ENCODE peak calls at places on chromosomes 13 and 19, in ten cellular contexts. G is tibial artery; S is neural progenitor cell; Z is ovary; V is A673; A is transverse colon; T is CD8-positive, alpha-beta T cell; U is left lung; N is brain microvascular endothelial cell; L is cardiac muscle cell. K is an unnamed sample. For H3K27me3, the result is how much of the 10 kb centered on the place peaks cover.

GRCh38 chr13:94546071-94546839 is 49.7 kb downstream of the TGDS start:
- DNase-seq in G (no peak), S (peak), Z (no peak), V (no peak), A (no peak), T (no peak), U (no peak), N (no peak), L (no peak), K (no peak)

GRCh38 chr13:49560270-49561063 is 24.9 kb downstream of the RCBTB1 start:
- DNase-seq in G (no peak), S (peak), Z (peak), V (peak), A (peak), T (no peak), U (no peak), N (peak), L (peak), K (no peak)

GRCh38 chr19:49205114-49205513 is 47.5 kb downstream of the TRPM4 start:
- DNase-seq in G (no peak), S (no peak), Z (no peak), V (no peak), A (no peak), T (no peak), U (no peak), N (no peak), L (no peak), K (no peak)

GRCh38 chr13:99816321-99816720 is 155.2 kb downstream of the ZIC5 start:
- DNase-seq in G (no peak), S (no peak), Z (no peak), V (no peak), A (no peak), T (no peak), U (no peak), N (no peak), L (no peak), K (no peak)

GRCh38 chr19:51803965-51804364 is 9.0 kb downstream of the FPR3 start:
- DNase-seq in G (no peak), S (no peak), Z (no peak), V (no peak), A (no peak), T (no peak), U (no peak), N (no peak), L (no peak), K (no peak)

GRCh38 chr13:29456419-29456818 is 139.1 kb downstream of the SLC7A1 start:
- DNase-seq in G (no peak), S (no peak), Z (no peak), V (no peak), A (no peak), T (no peak), U (no peak), N (no peak), L (no peak), K (no peak)

GRCh38 chr19:34323433-34324204 is 41.4 kb upstream of the GPI start:
- DNase-seq in G (no peak), S (peak), Z (no peak), V (no peak), A (no peak), T (no peak), U (no peak), N (no peak), L (no peak), K (no peak)

GRCh38 chr13:48858523-48858922 is 117.2 kb upstream of the FNDC3A start:
- DNase-seq in G (no peak), S (no peak), Z (no peak), V (no peak), A (no peak), T (no peak), U (no peak), N (no peak), L (no peak), K (no peak)

GRCh38 chr13:107067381-107067780 is 499.4 kb upstream of the ARGLU1 start:
- DNase-seq in G (no peak), S (no peak), Z (no peak), V (no peak), A (no peak), T (no peak), U (no peak), N (no peak), L (no peak), K (no peak)

GRCh38 chr19:42246143-42246868 is 3.9 kb upstream of the GSK3A start:
- DNase-seq in G (peak), S (peak), Z (peak), V (peak), A (peak), T (no peak), U (peak), N (peak), L (peak), K (no peak)

GRCh38 chr19:1027953-1028902 is 1.8 kb downstream of the CNN2 start:
- DNase-seq in G (peak), S (peak), Z (peak), V (peak), A (peak), T (peak), U (peak), N (peak), L (peak), K (peak)

GRCh38 chr19:43465468-43466120 is at the start of gene LYPD3:
- DNase-seq in G (no peak), S (peak), Z (peak), V (no peak), A (peak), T (no peak), U (peak), N (no peak), L (no peak), K (peak)

GRCh38 chr19:9945319-9945966 is 9.1 kb upstream of the OLFM2 start:
- DNase-seq in G (peak), S (peak), Z (peak), V (peak), A (peak), T (no peak), U (peak), N (peak), L (no peak), K (no peak)

GRCh38 chr13:51244637-51245405 is 22.6 kb downstream of the FAM124A start:
- DNase-seq in G (no peak), S (no peak), Z (no peak), V (no peak), A (no peak), T (no peak), U (no peak), N (no peak), L (no peak), K (no peak)

GRCh38 chr19:29771708-29772415 is 39.9 kb upstream of the CCNE1 start:
- DNase-seq in G (no peak), S (peak), Z (peak), V (peak), A (peak), T (peak), U (no peak), N (peak), L (peak), K (no peak)

GRCh38 chr19:44202470-44202869 is 9.9 kb upstream of the ZNF227 start:
- DNase-seq in G (no peak), S (no peak), Z (no peak), V (no peak), A (no peak), T (no peak), U (no peak), N (peak), L (no peak), K (no peak)

GRCh38 chr19:4393947-4394590 is 6.3 kb downstream of the SH3GL1 start:
- DNase-seq in G (no peak), S (peak), Z (no peak), V (no peak), A (no peak), T (no peak), U (no peak), N (no peak), L (peak), K (no peak)

GRCh38 chr19:39406656-39407393 is at the start of gene ZFP36:
- DNase-seq in G (peak), S (peak), Z (peak), V (peak), A (peak), T (peak), U (peak), N (peak), L (peak), K (peak)

GRCh38 chr13:44825951-44826350 is 163.3 kb downstream of the NUFIP1 start:
- DNase-seq in G (no peak), S (no peak), Z (no peak), V (no peak), A (no peak), T (no peak), U (no peak), N (no peak), L (no peak), K (no peak)

GRCh38 chr19:50820549-50821247 is 2.9 kb downstream of the KLK1 start:
- DNase-seq in G (no peak), S (no peak), Z (no peak), V (no peak), A (peak), T (no peak), U (no peak), N (no peak), L (no peak), K (no peak)

GRCh38 chr19:17184381-17184841 is 30.7 kb upstream of the USE1 start:
- DNase-seq in G (no peak), S (no peak), Z (no peak), V (no peak), A (peak), T (peak), U (no peak), N (no peak), L (no peak), K (no peak)

GRCh38 chr19:50152578-50152977 is 10.5 kb downstream of the IZUMO2 start:
- DNase-seq in G (no peak), S (no peak), Z (no peak), V (no peak), A (no peak), T (no peak), U (no peak), N (no peak), L (no peak), K (no peak)

GRCh38 chr13:30371649-30372265 is 50.5 kb upstream of the UBE2L5 start:
- DNase-seq in G (no peak), S (no peak), Z (no peak), V (no peak), A (peak), T (peak), U (no peak), N (peak), L (no peak), K (peak)

GRCh38 chr19:47886010-47886559 is at the start of gene SULT2A1:
- DNase-seq in G (no peak), S (no peak), Z (no peak), V (no peak), A (no peak), T (no peak), U (no peak), N (no peak), L (no peak), K (no peak)

GRCh38 chr19:54364775-54365257 is at the start of gene LAIR1:
- DNase-seq in G (peak), S (no peak), Z (no peak), V (no peak), A (peak), T (peak), U (peak), N (no peak), L (no peak), K (no peak)

GRCh38 chr13:99990045-99990977 is 8.7 kb downstream of the ZIC2 start:
- DNase-seq in G (no peak), S (peak), Z (no peak), V (peak), A (no peak), T (no peak), U (no peak), N (no peak), L (no peak), K (no peak)

GRCh38 chr19:8663920-8664670 is 33.7 kb downstream of the NFILZ start:
- DNase-seq in G (no peak), S (no peak), Z (no peak), V (peak), A (no peak), T (peak), U (no peak), N (no peak), L (no peak), K (no peak)

GRCh38 chr19:49554701-49555181 is 25.6 kb downstream of the NOSIP start:
- DNase-seq in G (no peak), S (no peak), Z (no peak), V (peak), A (peak), T (peak), U (no peak), N (no peak), L (no peak), K (no peak)

GRCh38 chr13:44197791-44198770 is 175.5 kb upstream of the SERP2 start:
- DNase-seq in G (no peak), S (no peak), Z (no peak), V (no peak), A (no peak), T (no peak), U (no peak), N (peak), L (peak), K (no peak)

GRCh38 chr13:110359840-110360301 is 52.8 kb downstream of the COL4A2 start:
- DNase-seq in G (no peak), S (no peak), Z (no peak), V (peak), A (no peak), T (no peak), U (no peak), N (peak), L (peak), K (no peak)
- H3K27ac ChIP-seq in G (peak), S (no peak), Z (no peak), V (peak), A (peak), T (no peak), U (no peak), N (peak), L (peak), K (no peak)

GRCh38 chr13:37442996-37443395 is 155.6 kb downstream of the POSTN start:
- DNase-seq in G (no peak), S (no peak), Z (no peak), V (no peak), A (no peak), T (no peak), U (no peak), N (no peak), L (no peak), K (no peak)
- H3K4me3 ChIP-seq in G (no peak), S (no peak), Z (no peak), V (no peak), A (no peak), T (no peak), U (no peak), N (no peak), L (no peak), K (no peak)

DNA sequence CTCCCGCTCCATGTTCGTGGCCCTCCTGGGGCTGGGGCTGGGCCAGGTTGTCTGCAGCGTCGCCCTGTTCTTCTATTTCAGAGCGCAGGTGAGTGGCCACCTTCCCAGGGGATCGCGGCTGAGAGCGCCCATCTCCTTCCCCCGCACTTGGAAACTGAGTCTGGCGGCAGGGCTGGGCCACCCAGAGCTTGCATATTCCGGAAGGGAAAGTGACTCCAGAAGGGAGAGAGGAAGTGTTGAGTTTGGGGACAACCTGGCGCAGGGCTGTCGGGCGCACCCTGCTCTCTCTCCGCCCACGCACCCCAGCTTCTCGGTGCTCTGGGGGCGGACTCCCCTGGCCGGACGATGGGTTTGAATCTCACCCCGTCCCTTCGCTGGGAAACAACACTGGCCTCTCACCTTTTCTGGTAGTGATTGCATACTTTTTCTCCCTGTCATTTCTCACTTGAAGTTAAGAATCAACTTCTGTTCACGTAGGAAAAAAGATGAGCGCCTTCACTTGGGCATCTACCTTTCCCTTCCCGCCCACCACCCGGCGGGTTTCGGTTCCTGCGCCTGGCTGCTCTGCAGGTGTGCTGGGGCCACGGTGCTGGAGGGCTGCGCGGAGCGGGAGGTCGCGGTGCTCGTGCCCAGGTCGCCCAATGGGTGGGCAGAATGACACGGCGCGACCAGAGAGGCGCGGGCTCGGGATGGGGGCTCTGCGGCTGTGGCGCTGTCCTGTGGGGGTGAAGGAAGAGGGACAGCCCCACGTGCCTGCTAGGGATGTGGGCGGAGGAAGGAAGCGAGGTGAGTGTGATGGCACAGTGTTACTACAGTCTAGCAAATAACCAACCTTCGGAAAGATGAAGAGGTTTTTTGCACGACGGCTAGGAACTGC is 721 bp downstream of the TNFSF11 start:
- DNase-seq in G (no peak), S (peak), Z (no peak), V (no peak), A (no peak), T (no peak), U (no peak), N (no peak), L (no peak), K (peak)
- H3K27me3 ChIP-seq in G (under half), S (under half), Z (under half), V (half or more), A (half or more), T (under half), U (under half), N (under half), L (under half), K (under half)

GRCh38 chr13:33727356-33728083 is 90.4 kb upstream of the RFC3 start:
- DNase-seq in G (no peak), S (no peak), Z (no peak), V (no peak), A (no peak), T (no peak), U (no peak), N (no peak), L (no peak), K (no peak)
- H3K27ac ChIP-seq in G (no peak), S (no peak), Z (no peak), V (no peak), A (peak), T (no peak), U (peak), N (no peak), L (no peak), K (no peak)

K was measured in PC-9.